ENCODE peak calls at places on chromosome 14, in four cellular contexts. One of them, this sample, is unnamed.

GRCh38 chr14:91901449-91902250 is 34.3 kb upstream of the TC2N start:
- DNase-seq in transverse colon: no peak
- DNase-seq in fibroblast of lung: peak; percentile 58
- DNase-seq in ovary: peak; percentile 52
- DNase-seq in this sample: no peak

GRCh38 chr14:47485421-47485820 is 190.0 kb downstream of the MDGA2 start:
- DNase-seq in transverse colon: no peak
- DNase-seq in fibroblast of lung: no peak
- DNase-seq in ovary: no peak
- DNase-seq in this sample: no peak

GRCh38 chr14:68384335-68384734 is 408.5 kb downstream of the ZFP36L1 start:
- DNase-seq in transverse colon: peak; percentile 37
- DNase-seq in fibroblast of lung: peak; percentile 57
- DNase-seq in ovary: no peak
- DNase-seq in this sample: no peak

GRCh38 chr14:91870001-91870400 is 2.7 kb upstream of the TC2N start:
- DNase-seq in transverse colon: peak; percentile 32
- DNase-seq in fibroblast of lung: no peak
- DNase-seq in ovary: no peak
- DNase-seq in this sample: no peak

GRCh38 chr14:36450550-36450949 is 69.5 kb downstream of the NKX2-1 start:
- DNase-seq in transverse colon: no peak
- DNase-seq in fibroblast of lung: no peak
- DNase-seq in ovary: no peak
- DNase-seq in this sample: no peak

GRCh38 chr14:70808023-70808401 is 1.3 kb downstream of the MAP3K9 start:
- DNase-seq in transverse colon: peak; percentile 65
- DNase-seq in fibroblast of lung: no peak
- DNase-seq in ovary: no peak
- DNase-seq in this sample: peak; percentile 43

GRCh38 chr14:92973798-92974372 is 50.9 kb downstream of the CHGA start:
- DNase-seq in transverse colon: no peak
- DNase-seq in fibroblast of lung: no peak
- DNase-seq in ovary: no peak
- DNase-seq in this sample: peak; percentile 42

GRCh38 chr14:76904100-76904739 is 78.0 kb downstream of the LRRC74A start:
- DNase-seq in transverse colon: peak; percentile 32
- DNase-seq in fibroblast of lung: peak; percentile 96
- DNase-seq in ovary: peak; percentile 68
- DNase-seq in this sample: no peak

GRCh38 chr14:28766505-28767238 is at the start of gene FOXG1:
- DNase-seq in transverse colon: no peak
- DNase-seq in fibroblast of lung: no peak
- DNase-seq in ovary: peak; percentile 56
- DNase-seq in this sample: no peak

GRCh38 chr14:54597795-54598443 is 31.0 kb downstream of the SAMD4A start:
- DNase-seq in transverse colon: no peak
- DNase-seq in fibroblast of lung: peak; percentile 63
- DNase-seq in ovary: no peak
- DNase-seq in this sample: no peak

GRCh38 chr14:36784541-36784940 is 122.9 kb downstream of the PAX9 start:
- DNase-seq in transverse colon: no peak
- DNase-seq in fibroblast of lung: no peak
- DNase-seq in ovary: no peak
- DNase-seq in this sample: no peak

GRCh38 chr14:86527312-86527711 is 997.4 kb downstream of the FLRT2 start:
- DNase-seq in transverse colon: no peak
- DNase-seq in fibroblast of lung: no peak
- DNase-seq in ovary: no peak
- DNase-seq in this sample: no peak

GRCh38 chr14:95233702-95234241 is 76.4 kb upstream of the DICER1 start:
- DNase-seq in transverse colon: peak; percentile 61
- DNase-seq in fibroblast of lung: no peak
- DNase-seq in ovary: no peak
- DNase-seq in this sample: no peak

GRCh38 chr14:50835280-50835679 is 4.3 kb upstream of the NIN start:
- DNase-seq in transverse colon: no peak
- DNase-seq in fibroblast of lung: no peak
- DNase-seq in ovary: no peak
- DNase-seq in this sample: no peak

GRCh38 chr14:39266589-39266870 is 32.8 kb downstream of the MIA2 start:
- DNase-seq in transverse colon: peak; percentile 89
- DNase-seq in fibroblast of lung: no peak
- DNase-seq in ovary: peak; percentile 55
- DNase-seq in this sample: peak; percentile 52

GRCh38 chr14:45135181-45135580 is 549 bp upstream of the FANCM start:
- DNase-seq in transverse colon: no peak
- DNase-seq in fibroblast of lung: peak; percentile 51
- DNase-seq in ovary: no peak
- DNase-seq in this sample: no peak

GRCh38 chr14:52695481-52696091 is at the start of gene ERO1A:
- DNase-seq in transverse colon: peak; percentile 89
- DNase-seq in fibroblast of lung: peak; percentile 81
- DNase-seq in ovary: peak; percentile 78
- DNase-seq in this sample: peak; percentile 76

GRCh38 chr14:77470192-77470870 is 12.4 kb downstream of the AHSA1 start:
- DNase-seq in transverse colon: peak; percentile 70
- DNase-seq in fibroblast of lung: no peak
- DNase-seq in ovary: no peak
- DNase-seq in this sample: peak; percentile 44

GRCh38 chr14:104591506-104592291 is 12.1 kb downstream of the C14orf180 start:
- DNase-seq in transverse colon: no peak
- DNase-seq in fibroblast of lung: no peak
- DNase-seq in ovary: no peak
- DNase-seq in this sample: no peak

GRCh38 chr14:52268191-52269061 is 928 bp downstream of the PTGDR start:
- DNase-seq in transverse colon: no peak
- DNase-seq in fibroblast of lung: peak; percentile 54
- DNase-seq in ovary: no peak
- DNase-seq in this sample: no peak

GRCh38 chr14:91985521-91986255 is 38.2 kb upstream of the FBLN5 start:
- DNase-seq in transverse colon: no peak
- DNase-seq in fibroblast of lung: peak; percentile 59
- DNase-seq in ovary: no peak
- DNase-seq in this sample: no peak

GRCh38 chr14:88901199-88901588 is 76.7 kb downstream of the TTC8 start:
- DNase-seq in transverse colon: no peak
- DNase-seq in fibroblast of lung: no peak
- DNase-seq in ovary: no peak
- DNase-seq in this sample: no peak

GRCh38 chr14:38481939-38482678 is 226.2 kb upstream of the CLEC14A start:
- DNase-seq in transverse colon: no peak
- DNase-seq in fibroblast of lung: peak; percentile 77
- DNase-seq in ovary: no peak
- DNase-seq in this sample: no peak

GRCh38 chr14:51609987-51610283 is 41.8 kb upstream of the FRMD6 start:
- DNase-seq in transverse colon: peak; percentile 19
- DNase-seq in fibroblast of lung: peak; percentile 65
- DNase-seq in ovary: no peak
- DNase-seq in this sample: no peak

GRCh38 chr14:77108753-77109152 is 10.7 kb downstream of the CIPC start:
- DNase-seq in transverse colon: no peak
- DNase-seq in fibroblast of lung: no peak
- DNase-seq in ovary: no peak
- DNase-seq in this sample: no peak

GRCh38 chr14:53462931-53463778 is 310.0 kb upstream of the DDHD1 start:
- DNase-seq in transverse colon: no peak
- DNase-seq in fibroblast of lung: no peak
- DNase-seq in ovary: no peak
- DNase-seq in this sample: no peak

GRCh38 chr14:55389330-55389729 is 22.3 kb downstream of the ATG14 start:
- DNase-seq in transverse colon: no peak
- DNase-seq in fibroblast of lung: peak; percentile 88
- DNase-seq in ovary: no peak
- DNase-seq in this sample: no peak

GRCh38 chr14:44700184-44700583 is 193.1 kb upstream of the FSCB start:
- DNase-seq in transverse colon: no peak
- DNase-seq in fibroblast of lung: no peak
- DNase-seq in ovary: no peak
- DNase-seq in this sample: no peak

GRCh38 chr14:22689186-22689585 is 45.0 kb upstream of the OR6J1 start:
- DNase-seq in transverse colon: no peak
- DNase-seq in fibroblast of lung: peak; percentile 90
- DNase-seq in ovary: no peak
- DNase-seq in this sample: no peak

GRCh38 chr14:45610303-45610702 is 357.3 kb upstream of the MIS18BP1 start:
- DNase-seq in transverse colon: no peak
- DNase-seq in fibroblast of lung: peak; percentile 1
- DNase-seq in ovary: no peak
- DNase-seq in this sample: no peak

GRCh38 chr14:58833634-58834378 is 196.0 kb downstream of the DACT1 start:
- DNase-seq in transverse colon: no peak
- DNase-seq in fibroblast of lung: no peak
- DNase-seq in ovary: no peak
- DNase-seq in this sample: no peak

GRCh38 chr14:64758025-64758521 is 53.8 kb downstream of the PLEKHG3 start:
- DNase-seq in transverse colon: peak; percentile 39
- DNase-seq in fibroblast of lung: peak; percentile 6
- DNase-seq in ovary: no peak
- DNase-seq in this sample: no peak

GRCh38 chr14:75278422-75279152 is at the start of gene FOS:
- DNase-seq in transverse colon: peak; percentile 93
- DNase-seq in fibroblast of lung: peak; percentile 97
- DNase-seq in ovary: peak; percentile 97
- DNase-seq in this sample: peak; percentile 92
- H3K4me1 ChIP-seq in transverse colon: peaks cover 18% of the 10 kb centered on the region
- H3K4me1 ChIP-seq in fibroblast of lung: peaks cover 9% of the 10 kb centered on the region
- H3K4me1 ChIP-seq in ovary: peaks cover 11% of the 10 kb centered on the region
- H3K4me1 ChIP-seq in this sample: peaks cover 4% of the 10 kb centered on the region

DNA sequence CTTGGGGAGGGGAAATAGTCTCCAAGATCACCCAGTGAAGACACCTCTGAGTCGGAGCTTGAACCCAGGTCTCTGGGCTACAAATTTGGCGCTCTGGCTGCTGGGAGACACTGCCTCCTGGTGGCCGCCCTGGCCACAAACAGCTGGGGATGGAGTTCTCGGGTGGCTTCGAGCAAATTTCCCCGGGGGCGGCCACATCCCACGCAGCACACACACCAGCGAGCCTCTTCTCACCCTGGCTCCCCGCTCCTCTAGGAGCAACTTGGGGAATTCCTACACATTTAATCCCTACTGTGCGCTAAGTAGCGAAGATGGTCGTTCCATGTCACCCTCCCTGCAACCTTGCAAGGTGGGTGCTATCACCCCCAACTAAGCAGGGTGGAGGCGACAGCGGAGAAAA is 66.2 kb upstream of the BEGAIN start:
- DNase-seq in transverse colon: no peak
- DNase-seq in fibroblast of lung: no peak
- DNase-seq in ovary: no peak
- DNase-seq in this sample: no peak
- TF ChIP-seq CTCF in transverse colon: peak; percentile 49
- TF ChIP-seq CTCF in fibroblast of lung: peak; percentile 15
- TF ChIP-seq CTCF in ovary: no peak
- TF ChIP-seq CTCF in this sample: no peak

GRCh38 chr14:90050271-90050670 is 11.5 kb upstream of the KCNK13 start:
- DNase-seq in transverse colon: no peak
- DNase-seq in fibroblast of lung: no peak
- DNase-seq in ovary: no peak
- DNase-seq in this sample: no peak
- H3K27me3 ChIP-seq in transverse colon: peaks cover 39% of the 10 kb centered on the region
- H3K27me3 ChIP-seq in fibroblast of lung: no peaks in the 10 kb centered on the region
- H3K27me3 ChIP-seq in ovary: no peaks in the 10 kb centered on the region
- H3K27me3 ChIP-seq in this sample: no peaks in the 10 kb centered on the region

GRCh38 chr14:20476795-20477194 is 7.6 kb downstream of the PNP start:
- DNase-seq in transverse colon: no peak
- DNase-seq in fibroblast of lung: no peak
- DNase-seq in ovary: no peak
- DNase-seq in this sample: no peak
- H3K4me1 ChIP-seq in transverse colon: no peaks in the 10 kb centered on the region
- H3K4me1 ChIP-seq in fibroblast of lung: no peaks in the 10 kb centered on the region
- H3K4me1 ChIP-seq in ovary: no peaks in the 10 kb centered on the region
- H3K4me1 ChIP-seq in this sample: no peaks in the 10 kb centered on the region

GRCh38 chr14:41825622-41826021 is 218.9 kb downstream of the LRFN5 start:
- DNase-seq in transverse colon: no peak
- DNase-seq in fibroblast of lung: no peak
- DNase-seq in ovary: no peak
- DNase-seq in this sample: no peak

GRCh38 chr14:41824441-41824840 is 217.8 kb downstream of the LRFN5 start:
- DNase-seq in transverse colon: no peak
- DNase-seq in fibroblast of lung: no peak
- DNase-seq in ovary: no peak
- DNase-seq in this sample: no peak
- TF ChIP-seq CTCF in transverse colon: no peak
- TF ChIP-seq CTCF in fibroblast of lung: no peak
- TF ChIP-seq CTCF in ovary: no peak
- TF ChIP-seq CTCF in this sample: no peak

GRCh38 chr14:103099733-103100280 is 5.3 kb downstream of the EXOC3L4 start:
- DNase-seq in transverse colon: no peak
- DNase-seq in fibroblast of lung: no peak
- DNase-seq in ovary: no peak
- DNase-seq in this sample: no peak

GRCh38 chr14:103101964-103102688 is 7.6 kb downstream of the EXOC3L4 start:
- DNase-seq in transverse colon: no peak
- DNase-seq in fibroblast of lung: no peak
- DNase-seq in ovary: no peak
- DNase-seq in this sample: no peak

GRCh38 chr14:103099081-103099732 is 4.7 kb downstream of the EXOC3L4 start:
- DNase-seq in transverse colon: no peak
- DNase-seq in fibroblast of lung: no peak
- DNase-seq in ovary: no peak
- DNase-seq in this sample: no peak

GRCh38 chr14:103101257-103101963 is 6.9 kb downstream of the EXOC3L4 start:
- DNase-seq in transverse colon: no peak
- DNase-seq in fibroblast of lung: no peak
- DNase-seq in ovary: no peak
- DNase-seq in this sample: no peak

GRCh38 chr14:103100281-103101121 is 6.0 kb downstream of the EXOC3L4 start:
- DNase-seq in transverse colon: peak; percentile 60
- DNase-seq in fibroblast of lung: no peak
- DNase-seq in ovary: no peak
- DNase-seq in this sample: no peak
- H3K27me3 ChIP-seq in transverse colon: peaks cover 32% of the 10 kb centered on the region
- H3K27me3 ChIP-seq in fibroblast of lung: peaks cover 28% of the 10 kb centered on the region
- H3K27me3 ChIP-seq in ovary: no peaks in the 10 kb centered on the region
- H3K27me3 ChIP-seq in this sample: peaks cover 28% of the 10 kb centered on the region

DNA sequence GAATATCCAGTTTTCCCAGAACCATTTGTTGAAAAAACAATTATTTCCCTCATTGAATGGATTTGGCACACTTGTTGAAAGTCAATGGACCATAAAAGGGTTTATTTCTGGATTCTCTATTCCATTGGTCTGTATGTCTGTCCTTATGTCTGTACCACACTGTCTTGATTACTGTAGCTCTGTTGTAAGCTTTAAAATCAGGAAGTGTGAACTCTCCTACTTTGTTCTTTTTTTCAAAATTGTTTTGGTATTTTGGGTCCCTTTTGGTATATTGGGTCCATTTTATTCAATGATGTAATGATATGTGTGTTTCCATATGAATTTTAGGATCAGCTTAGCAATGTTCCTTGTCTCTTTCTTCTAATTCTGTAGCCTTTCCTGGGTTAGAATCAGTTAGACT is 64.8 kb downstream of the PPP2R5C start:
- DNase-seq in transverse colon: no peak
- DNase-seq in fibroblast of lung: no peak
- DNase-seq in ovary: no peak
- DNase-seq in this sample: no peak
- H3K4me1 ChIP-seq in transverse colon: peaks cover 28% of the 10 kb centered on the region
- H3K4me1 ChIP-seq in fibroblast of lung: peaks cover 12% of the 10 kb centered on the region
- H3K4me1 ChIP-seq in ovary: peaks cover 20% of the 10 kb centered on the region
- H3K4me1 ChIP-seq in this sample: peaks cover 4% of the 10 kb centered on the region

GRCh38 chr14:74793506-74794155 is 30.5 kb downstream of the YLPM1 start:
- DNase-seq in transverse colon: no peak
- DNase-seq in fibroblast of lung: no peak
- DNase-seq in ovary: no peak
- DNase-seq in this sample: no peak
- TF ChIP-seq CTCF in transverse colon: no peak
- TF ChIP-seq CTCF in fibroblast of lung: peak; percentile 46
- TF ChIP-seq CTCF in ovary: no peak
- TF ChIP-seq CTCF in this sample: peak; percentile 30

This sample was measured in prostate gland.